ENCODE peak calls at places on chromosomes 1 and 21, in six cellular contexts. C, D, N, S, V and U are unnamed samples.
A peak's percentile ranks its signal among the peaks of the same experiment; 100 is the strongest.

GRCh38 chr1:186420923-186421322 is 40.0 kb downstream of the PDC start:
- DNase-seq in S (no peak), C (no peak), D (no peak), N (no peak), V (peak; percentile 87), U (no peak)

GRCh38 chr1:29259802-29260441 is 23.6 kb downstream of the PTPRU start:
- DNase-seq in V (no peak), N (peak; percentile 33), C (peak; percentile 91), D (no peak), S (peak; percentile 90), U (no peak)

GRCh38 chr1:233229291-233229690 is 66.2 kb downstream of the PCNX2 start:
- DNase-seq in C (peak; percentile 29), V (no peak), D (no peak), N (no peak), S (no peak), U (no peak)

GRCh38 chr1:1604374-1605033 is 4.6 kb upstream of the FNDC10 start:
- DNase-seq in S (no peak), N (no peak), D (no peak), V (no peak), C (no peak), U (no peak)

GRCh38 chr1:239635276-239635675 is 248.9 kb downstream of the CHRM3 start:
- DNase-seq in S (no peak), C (no peak), N (no peak), D (no peak), V (no peak), U (no peak)

GRCh38 chr1:35568975-35569395 is 4.1 kb upstream of the TFAP2E start:
- DNase-seq in N (peak; percentile 75), D (no peak), C (peak; percentile 92), V (peak; percentile 53), S (peak; percentile 81), U (peak; percentile 45)

GRCh38 chr1:172399369-172400072 is 21.0 kb upstream of the C1orf105 start:
- DNase-seq in S (peak; percentile 75), C (peak; percentile 48), D (peak; percentile 97), V (peak; percentile 45), N (peak; percentile 46), U (peak; percentile 63)

GRCh38 chr1:10208537-10208936 is 1.8 kb upstream of the KIF1B start:
- DNase-seq in S (no peak), N (no peak), V (no peak), D (no peak), C (no peak), U (no peak)

GRCh38 chr1:30763654-30764248 is 6.2 kb upstream of the LAPTM5 start:
- DNase-seq in C (no peak), N (no peak), D (peak; percentile 66), S (no peak), V (no peak), U (peak; percentile 64)

GRCh38 chr1:229408458-229409037 is 25.3 kb downstream of the ACTA1 start:
- DNase-seq in C (peak; percentile 84), D (no peak), V (no peak), S (peak; percentile 83), N (no peak), U (no peak)

GRCh38 chr1:229409616-229410369 is 24.1 kb downstream of the ACTA1 start:
- DNase-seq in S (peak; percentile 64), C (no peak), D (no peak), N (no peak), V (no peak), U (no peak)

GRCh38 chr1:229406798-229407197 is 27.1 kb downstream of the ACTA1 start:
- DNase-seq in D (no peak), V (no peak), N (no peak), S (no peak), C (peak; percentile 83), U (no peak)

GRCh38 chr1:229410370-229410691 is 23.6 kb downstream of the ACTA1 start:
- DNase-seq in D (no peak), V (no peak), C (no peak), S (no peak), N (no peak), U (no peak)

DNA sequence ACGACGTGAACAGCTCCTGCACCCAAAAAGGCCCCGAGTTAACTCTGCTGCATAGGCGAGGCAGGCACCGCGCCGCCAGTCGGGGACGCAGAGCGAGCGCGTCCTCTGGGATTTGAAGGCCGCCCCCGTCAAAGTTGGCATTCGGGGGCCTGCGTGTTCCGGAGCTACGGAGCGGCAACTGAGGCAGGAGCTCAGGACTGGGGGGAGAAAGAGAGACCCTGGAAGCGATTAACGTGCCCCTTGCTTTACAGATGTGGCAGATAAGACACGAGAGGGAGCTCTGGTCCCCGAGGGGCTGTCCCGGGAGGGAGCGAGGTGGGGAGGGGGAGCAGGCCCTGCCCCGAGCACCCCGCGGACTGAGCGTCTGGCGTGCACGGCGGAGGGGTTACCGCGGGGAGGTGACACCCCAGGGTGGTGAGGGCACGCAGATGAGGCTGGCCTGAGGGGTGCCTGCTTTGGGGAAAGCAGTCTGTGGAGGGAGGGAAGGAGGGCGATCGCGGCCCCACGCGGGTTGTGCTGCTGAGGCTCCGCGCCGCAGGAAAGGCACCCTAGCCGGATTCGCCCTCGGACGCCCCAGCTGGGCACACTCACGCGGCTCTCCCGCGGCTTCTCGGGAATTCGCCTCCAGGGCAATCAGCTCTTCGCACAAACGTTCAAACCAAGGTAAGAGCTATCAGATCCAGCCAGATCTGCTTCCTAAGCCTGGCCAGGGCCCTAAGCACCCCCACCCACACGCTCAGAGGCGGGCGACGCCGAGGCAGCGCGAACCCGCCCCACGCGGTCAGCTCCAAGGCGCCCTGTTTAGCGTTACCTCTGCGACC is 26.5 kb downstream of the ACTA1 start:
- DNase-seq in N (no peak), C (peak; percentile 63), V (no peak), S (no peak), D (no peak), U (no peak)
- H3K27me3 ChIP-seq in N (no peaks in the 10 kb centered on the region), C (peaks cover 28% of the 10 kb centered on the region), V (no peaks in the 10 kb centered on the region), S (no peaks in the 10 kb centered on the region), D (peaks cover 37% of the 10 kb centered on the region), U (no peaks in the 10 kb centered on the region)

GRCh38 chr1:113490384-113490783 is 100.1 kb downstream of the MAGI3 start:
- DNase-seq in V (no peak), S (no peak), C (no peak), N (no peak), D (no peak), U (no peak)

GRCh38 chr1:113493533-113493932 is 103.2 kb downstream of the MAGI3 start:
- DNase-seq in V (no peak), S (no peak), D (no peak), C (no peak), N (no peak), U (no peak)

DNA sequence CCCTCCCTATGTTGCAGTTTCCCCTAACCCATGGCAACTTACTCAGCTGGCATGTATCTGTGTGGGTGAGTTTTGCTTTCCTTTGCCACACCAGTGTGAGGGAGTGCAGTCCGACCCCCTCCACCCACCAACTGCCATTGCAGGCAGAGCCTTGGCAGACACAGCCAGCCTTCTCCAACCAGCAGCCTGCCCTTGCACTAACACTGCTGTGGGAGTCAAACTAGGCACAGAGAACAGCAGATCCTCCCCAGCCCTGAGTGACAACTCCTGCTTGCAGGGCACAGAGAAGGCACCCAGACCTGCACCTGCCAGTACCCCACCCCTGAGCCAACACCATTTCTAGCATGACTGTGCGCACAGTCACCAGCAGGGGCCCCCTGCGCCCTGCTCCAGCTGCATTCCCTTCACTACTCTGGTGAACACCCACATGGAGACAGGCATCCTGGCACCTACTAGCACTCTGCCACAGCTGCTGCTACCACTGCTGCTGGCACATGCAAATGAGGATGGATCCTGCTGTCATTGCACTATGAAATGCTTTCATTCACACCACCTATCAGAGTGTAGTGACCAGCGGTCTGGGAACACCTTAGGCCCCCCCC is 98.4 kb downstream of the MAGI3 start:
- DNase-seq in D (no peak), C (peak; percentile 84), N (no peak), S (no peak), V (no peak), U (no peak)
- H3K27me3 ChIP-seq in D (no peaks in the 10 kb centered on the region), C (no peaks in the 10 kb centered on the region), N (no peaks in the 10 kb centered on the region), S (no peaks in the 10 kb centered on the region), V (no peaks in the 10 kb centered on the region), U (no peaks in the 10 kb centered on the region)

GRCh38 chr1:183150445-183150844 is 35.6 kb upstream of the LAMC2 start:
- DNase-seq in C (no peak), D (no peak), S (no peak), N (no peak), V (no peak), U (no peak)

GRCh38 chr1:183149273-183149672 is 36.8 kb upstream of the LAMC2 start:
- DNase-seq in N (no peak), C (no peak), S (no peak), D (no peak), V (no peak), U (no peak)

GRCh38 chr1:183147735-183148134 is 38.3 kb upstream of the LAMC2 start:
- DNase-seq in S (no peak), N (no peak), V (no peak), C (no peak), D (peak; percentile 36), U (no peak)

GRCh38 chr1:183152216-183152615 is 33.8 kb upstream of the LAMC2 start:
- DNase-seq in V (no peak), D (no peak), S (no peak), N (no peak), C (no peak), U (no peak)

GRCh38 chr1:183148599-183148998 is 37.5 kb upstream of the LAMC2 start:
- DNase-seq in N (no peak), C (no peak), D (peak; percentile 54), V (no peak), S (no peak), U (no peak)
- H3K27me3 ChIP-seq in N (no peaks in the 10 kb centered on the region), C (no peaks in the 10 kb centered on the region), D (no peaks in the 10 kb centered on the region), V (no peaks in the 10 kb centered on the region), S (no peaks in the 10 kb centered on the region), U (no peaks in the 10 kb centered on the region)

GRCh38 chr1:11873395-11873794 is 14.7 kb upstream of the NPPB start:
- DNase-seq in V (no peak), N (no peak), S (no peak), C (no peak), D (no peak), U (no peak)

GRCh38 chr1:11869104-11869503 is 10.4 kb upstream of the NPPB start:
- DNase-seq in V (no peak), D (no peak), N (no peak), C (no peak), S (no peak), U (no peak)

GRCh38 chr1:11868331-11868730 is 9.6 kb upstream of the NPPB start:
- DNase-seq in V (no peak), D (no peak), S (no peak), C (no peak), N (no peak), U (no peak)

GRCh38 chr1:11873954-11874562 is 15.3 kb upstream of the NPPB start:
- DNase-seq in S (peak; percentile 93), C (no peak), V (no peak), D (no peak), N (no peak), U (no peak)

GRCh38 chr1:11869650-11870207 is 11.0 kb upstream of the NPPB start:
- DNase-seq in V (no peak), N (no peak), C (no peak), D (no peak), S (no peak), U (no peak)
- H3K27me3 ChIP-seq in V (peaks cover 92% of the 10 kb centered on the region), N (no peaks in the 10 kb centered on the region), C (no peaks in the 10 kb centered on the region), D (peaks cover 4% of the 10 kb centered on the region), S (no peaks in the 10 kb centered on the region), U (peaks cover 22% of the 10 kb centered on the region)

DNA sequence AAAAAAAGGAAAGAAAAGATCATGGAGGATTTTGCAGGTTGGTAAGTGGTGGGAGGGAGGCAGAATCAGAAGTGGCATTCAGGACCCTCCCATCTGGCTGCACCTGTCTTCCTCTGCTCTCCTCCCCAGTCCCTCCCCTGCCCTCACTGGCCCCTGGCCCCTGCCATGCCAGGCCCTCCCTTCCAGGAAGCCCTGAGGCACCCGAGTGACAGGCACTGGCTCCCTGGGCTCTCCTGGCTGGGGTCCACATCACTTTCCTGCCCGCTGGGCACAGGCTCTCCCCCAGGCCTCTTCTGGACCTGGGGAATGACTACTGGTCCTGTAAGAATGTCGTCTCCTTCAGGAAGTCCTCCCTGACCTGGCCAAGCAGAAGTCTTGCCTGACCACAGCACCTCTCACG is 15.3 kb upstream of the ADARB1 start:
- DNase-seq in N (no peak), S (no peak), D (no peak), C (no peak), V (no peak), U (no peak)
- H3K27me3 ChIP-seq in N (no peaks in the 10 kb centered on the region), S (no peaks in the 10 kb centered on the region), D (peaks cover 4% of the 10 kb centered on the region), C (no peaks in the 10 kb centered on the region), V (peaks cover 60% of the 10 kb centered on the region), U (peaks cover 16% of the 10 kb centered on the region)